ENCODE peak calls at places on chromosomes 16 and 17, in six cellular contexts. N is upper lobe of left lung, S is GM12878, L is K562, G is A549, Q is HepG2. A is an unnamed sample.

GRCh38 chr16:23803591-23804123 is 32.1 kb upstream of the PRKCB start:
- ATAC-seq in N (peak; percentile 74), S (peak; percentile 98), L (peak; percentile 98), G (peak; percentile 91), Q (peak; percentile 96), A (no peak)

GRCh38 chr17:72219136-72219823 is 98.5 kb downstream of the SOX9 start:
- ATAC-seq in N (no peak), S (no peak), L (no peak), G (no peak), Q (no peak), A (no peak)

GRCh38 chr16:58655215-58655596 is 25.6 kb upstream of the CNOT1 start:
- ATAC-seq in N (no peak), S (no peak), L (no peak), G (peak; percentile 15), Q (peak; percentile 75), A (no peak)

GRCh38 chr17:31321971-31322370 is 549 bp upstream of the EVI2A start:
- ATAC-seq in N (no peak), S (no peak), L (no peak), G (no peak), Q (no peak), A (no peak)

GRCh38 chr16:31246296-31246695 is 13.5 kb upstream of the ITGAM start:
- ATAC-seq in N (no peak), S (no peak), L (no peak), G (no peak), Q (no peak), A (no peak)

GRCh38 chr17:27478901-27479531 is 22.8 kb downstream of the KSR1 start:
- ATAC-seq in N (no peak), S (no peak), L (peak; percentile 20), G (no peak), Q (no peak), A (no peak)

GRCh38 chr16:20910781-20911321 is 10.3 kb downstream of the LYRM1 start:
- ATAC-seq in N (peak; percentile 86), S (no peak), L (peak; percentile 60), G (peak; percentile 71), Q (no peak), A (peak; percentile 75)

GRCh38 chr16:30184430-30185140 is 1.2 kb downstream of the CORO1A start:
- ATAC-seq in N (no peak), S (peak; percentile 3), L (no peak), G (no peak), Q (peak; percentile 6), A (no peak)

GRCh38 chr17:3667366-3668278 is 756 bp downstream of the TAX1BP3 start:
- ATAC-seq in N (peak; percentile 93), S (peak; percentile 14), L (peak; percentile 76), G (peak; percentile 76), Q (peak; percentile 85), A (peak; percentile 88)

GRCh38 chr17:36183001-36183810 is 6.8 kb upstream of the TBC1D3B start:
- ATAC-seq in N (peak; percentile 38), S (peak; percentile 83), L (peak; percentile 56), G (peak; percentile 86), Q (peak; percentile 91), A (peak; percentile 81)

GRCh38 chr17:28065706-28066105 is 23.2 kb downstream of the NLK start:
- ATAC-seq in N (no peak), S (no peak), L (peak; percentile 26), G (no peak), Q (no peak), A (no peak)

GRCh38 chr16:48160575-48160974 is 4.8 kb upstream of the ABCC12 start:
- ATAC-seq in N (no peak), S (no peak), L (no peak), G (no peak), Q (no peak), A (no peak)

GRCh38 chr16:67936124-67936875 is at the start of gene PSMB10:
- ATAC-seq in N (peak; percentile 76), S (peak; percentile 45), L (peak; percentile 15), G (peak; percentile 22), Q (peak; percentile 10), A (peak; percentile 11)
- TF ChIP-seq EP300 in N (no peak), S (no peak), L (no peak), G (no peak), Q (no peak), A (no peak)

DNA sequence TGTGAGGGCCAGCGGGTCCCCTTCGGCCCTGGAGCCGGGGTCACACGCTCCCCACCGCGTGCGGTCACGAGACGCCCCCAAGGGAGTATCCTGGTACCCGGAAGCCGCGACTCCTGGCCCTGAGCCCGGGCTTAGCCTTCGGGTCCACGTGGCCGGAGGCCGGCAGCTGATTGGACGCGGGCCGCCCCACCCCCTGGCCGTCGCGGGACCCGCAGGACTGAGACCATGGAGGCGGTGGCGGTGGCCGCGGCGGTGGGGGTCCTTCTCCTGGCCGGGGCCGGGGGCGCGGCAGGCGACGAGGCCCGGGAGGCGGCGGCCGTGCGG is at the start of gene NAGLU:
- ATAC-seq in N (peak; percentile 91), S (peak; percentile 91), L (peak; percentile 89), G (peak; percentile 89), Q (peak; percentile 74), A (peak; percentile 95)
- TF ChIP-seq EP300 in N (peak; percentile 76), S (no peak), L (peak; percentile 42), G (no peak), Q (peak; percentile 32), A (no peak)

GRCh38 chr17:73305845-73306836 is 5.7 kb downstream of the CDC42EP4 start:
- ATAC-seq in N (no peak), S (no peak), L (no peak), G (no peak), Q (no peak), A (no peak)
- TF ChIP-seq EP300 in N (no peak), S (no peak), L (no peak), G (no peak), Q (no peak), A (no peak)

GRCh38 chr17:82592751-82593589 is 55.3 kb downstream of the WDR45B start:
- ATAC-seq in N (peak; percentile 60), S (peak; percentile 47), L (no peak), G (peak; percentile 51), Q (peak; percentile 11), A (peak; percentile 71)
- TF ChIP-seq EP300 in N (no peak), S (no peak), L (no peak), G (no peak), Q (no peak), A (no peak)

DNA sequence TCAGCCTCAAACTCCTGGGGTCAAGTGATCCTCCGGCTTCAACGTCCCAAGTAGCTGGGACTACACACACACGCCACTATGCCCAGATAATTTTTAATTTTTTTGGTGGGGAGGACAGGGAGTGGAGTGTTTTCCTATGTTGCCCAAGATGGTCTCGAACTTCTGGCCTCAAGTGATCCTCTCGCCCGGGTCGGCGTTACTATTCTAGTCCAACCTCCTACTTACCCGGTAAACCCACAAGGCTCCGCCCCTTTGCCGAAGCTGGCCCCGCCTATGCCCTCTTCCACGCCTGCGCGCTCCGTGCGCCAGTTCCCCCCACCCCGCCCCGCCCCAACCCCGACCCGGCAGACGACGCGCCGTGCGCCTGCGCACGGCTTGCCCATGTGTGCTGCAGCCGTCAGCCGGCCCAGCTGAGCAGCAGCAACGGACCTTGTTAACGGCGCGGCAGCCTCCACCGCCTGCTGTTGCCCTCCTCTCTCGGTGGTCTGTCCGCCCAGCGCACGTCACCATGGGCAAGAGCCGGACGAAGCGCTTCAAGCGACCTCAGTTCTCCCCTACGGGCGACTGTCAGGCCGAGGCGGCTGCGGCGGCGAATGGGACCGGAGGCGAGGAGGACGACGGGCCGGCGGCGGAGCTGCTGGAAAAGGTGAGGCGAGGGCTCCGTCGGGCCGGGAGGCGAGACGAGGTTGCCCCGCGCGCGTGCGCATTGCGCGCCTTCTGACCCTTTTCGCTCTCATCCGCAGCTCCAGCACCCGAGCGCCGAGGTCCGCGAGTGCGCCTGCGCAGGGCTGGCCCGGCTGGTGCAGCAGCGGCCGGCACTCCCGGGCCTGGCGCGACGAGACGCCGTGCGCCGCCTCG is at the start of gene HEATR3:
- ATAC-seq in N (peak; percentile 95), S (peak; percentile 93), L (peak; percentile 94), G (peak; percentile 89), Q (peak; percentile 96), A (peak; percentile 94)
- TF ChIP-seq EP300 in N (no peak), S (no peak), L (no peak), G (no peak), Q (no peak), A (no peak)

GRCh38 chr16:49756971-49757743 is 98.8 kb downstream of the ZNF423 start:
- ATAC-seq in N (no peak), S (no peak), L (no peak), G (no peak), Q (no peak), A (no peak)

GRCh38 chr16:49755716-49756115 is 100.2 kb downstream of the ZNF423 start:
- ATAC-seq in N (no peak), S (no peak), L (no peak), G (no peak), Q (no peak), A (no peak)

GRCh38 chr16:49757744-49758069 is 98.2 kb downstream of the ZNF423 start:
- ATAC-seq in N (no peak), S (no peak), L (no peak), G (no peak), Q (no peak), A (no peak)

GRCh38 chr16:49763826-49764225 is 92.1 kb downstream of the ZNF423 start:
- ATAC-seq in N (no peak), S (no peak), L (no peak), G (no peak), Q (no peak), A (no peak)

GRCh38 chr16:49760815-49761214 is 95.1 kb downstream of the ZNF423 start:
- ATAC-seq in N (no peak), S (no peak), L (no peak), G (no peak), Q (no peak), A (no peak)
- TF ChIP-seq EP300 in N (no peak), S (no peak), L (no peak), G (no peak), Q (no peak), A (no peak)

DNA sequence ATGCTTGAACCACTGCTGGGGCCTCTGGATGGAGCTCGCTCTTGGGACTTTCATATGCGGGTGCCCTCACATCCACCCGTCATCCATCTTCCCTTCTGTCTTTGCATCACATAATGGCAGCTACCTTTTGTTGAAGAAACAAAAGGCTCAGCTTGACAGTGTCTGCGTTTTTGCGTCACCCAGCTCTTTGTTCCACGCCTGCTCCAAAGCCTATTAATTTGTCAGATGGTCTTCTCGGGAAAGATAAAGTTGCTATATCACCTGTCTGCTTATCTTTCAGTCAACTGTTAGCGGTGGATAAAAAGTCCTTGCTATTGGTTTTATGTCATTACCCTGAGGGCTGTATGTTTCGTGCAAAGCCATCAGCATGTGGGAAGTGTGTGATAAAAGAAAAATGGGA is 18.1 kb upstream of the BCO1 start:
- ATAC-seq in N (no peak), S (no peak), L (peak; percentile 13), G (no peak), Q (no peak), A (no peak)
- TF ChIP-seq EP300 in N (no peak), S (no peak), L (peak; percentile 76), G (no peak), Q (no peak), A (no peak)

DNA sequence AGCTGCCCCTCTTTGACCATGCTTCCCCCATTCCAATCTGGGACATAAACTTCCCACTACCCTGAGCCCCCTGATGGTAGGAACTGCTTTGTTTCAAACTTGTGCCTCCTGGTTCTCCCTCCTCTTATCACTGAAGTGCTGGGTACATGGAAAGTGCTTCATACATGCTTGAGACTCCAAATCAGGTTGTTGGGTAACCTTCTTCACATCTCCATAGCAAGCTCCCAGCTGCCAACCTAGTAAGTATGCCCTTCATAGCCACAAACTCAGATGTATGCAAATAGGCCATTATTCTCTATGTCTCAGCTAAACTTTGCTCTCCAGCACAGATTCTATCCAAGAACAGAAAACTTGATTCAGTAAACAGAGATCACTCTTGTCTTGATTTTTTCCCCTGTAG is 310.6 kb upstream of the IRX3 start:
- ATAC-seq in N (no peak), S (no peak), L (no peak), G (no peak), Q (no peak), A (no peak)
- TF ChIP-seq EP300 in N (no peak), S (no peak), L (no peak), G (no peak), Q (no peak), A (no peak)

A was measured in gastroesophageal sphincter.